ENCODE peak calls at places on chromosomes 12 and 14, in seven cellular contexts. J is mammary epithelial cell; Y is tibial artery; Q is thoracic aorta; G is ovary; D is CD8-positive, alpha-beta T cell; H is GM23338. O is an unnamed sample. For H3K27me3, the result is how much of the 10 kb centered on the place peaks cover.

GRCh38 chr12:33472299-33472698 is 32.7 kb upstream of the SYT10 start:
- DNase-seq in G (no peak), J (peak), D (no peak), Y (no peak), H (no peak), Q (no peak), O (no peak)

GRCh38 chr14:71812693-71813092 is 119.5 kb upstream of the RGS6 start:
- DNase-seq in J (no peak), G (no peak), H (no peak), D (no peak), Y (no peak), Q (no peak), O (no peak)

GRCh38 chr14:84874436-84874835 is 655.5 kb upstream of the FLRT2 start:
- DNase-seq in J (no peak), Y (no peak), G (no peak), D (no peak), H (no peak), Q (no peak), O (no peak)

GRCh38 chr12:389138-390096 is at the start of gene KDM5A:
- DNase-seq in Y (peak), J (peak), H (peak), G (peak), D (peak), Q (peak), O (peak)

GRCh38 chr12:130198026-130198662 is 35.9 kb downstream of the FZD10 start:
- DNase-seq in J (no peak), D (no peak), Q (no peak), Y (no peak), G (no peak), H (no peak), O (no peak)

GRCh38 chr14:30610719-30611388 is 11.3 kb upstream of the SCFD1 start:
- DNase-seq in G (peak), Y (no peak), H (peak), D (no peak), J (peak), Q (no peak), O (peak)

GRCh38 chr14:68195126-68195525 is 375.5 kb downstream of the RAD51B start:
- DNase-seq in Y (no peak), Q (no peak), G (no peak), H (peak), D (no peak), J (no peak), O (no peak)

GRCh38 chr12:89351489-89352241 is 636 bp downstream of the DUSP6 start:
- DNase-seq in G (peak), J (no peak), D (no peak), Y (peak), Q (no peak), H (no peak), O (no peak)

GRCh38 chr12:51954465-51955361 is 3.2 kb downstream of the ACVR1B start:
- DNase-seq in D (no peak), G (no peak), Y (no peak), J (peak), H (no peak), Q (no peak), O (no peak)

GRCh38 chr12:127193341-127193740 is 1073.6 kb upstream of the TMEM132C start:
- DNase-seq in D (no peak), Y (no peak), G (no peak), H (no peak), J (peak), Q (no peak), O (no peak)
- H3K27ac ChIP-seq in D (no peak), Y (no peak), G (no peak), H (no peak), J (no peak), Q (no peak), O (no peak)

GRCh38 chr12:74665690-74666089 is 128.1 kb downstream of the ATXN7L3B start:
- DNase-seq in D (no peak), Q (no peak), H (no peak), J (no peak), G (no peak), Y (no peak), O (no peak)
- H3K4me3 ChIP-seq in D (no peak), Q (no peak), H (no peak), J (no peak), G (no peak), Y (no peak), O (no peak)

GRCh38 chr14:60643443-60644402 is 5.6 kb downstream of the SIX1 start:
- DNase-seq in G (no peak), D (no peak), Q (no peak), H (peak), J (no peak), Y (no peak), O (no peak)

GRCh38 chr14:60646202-60646886 is 2.9 kb downstream of the SIX1 start:
- DNase-seq in Y (no peak), D (no peak), Q (no peak), G (no peak), J (no peak), H (peak), O (no peak)

GRCh38 chr14:60642790-60643397 is 6.4 kb downstream of the SIX1 start:
- DNase-seq in D (no peak), Q (no peak), J (no peak), H (peak), G (no peak), Y (no peak), O (no peak)

GRCh38 chr14:60647081-60647836 is 2.0 kb downstream of the SIX1 start:
- DNase-seq in G (no peak), Q (no peak), J (peak), Y (peak), H (peak), D (no peak), O (no peak)

DNA sequence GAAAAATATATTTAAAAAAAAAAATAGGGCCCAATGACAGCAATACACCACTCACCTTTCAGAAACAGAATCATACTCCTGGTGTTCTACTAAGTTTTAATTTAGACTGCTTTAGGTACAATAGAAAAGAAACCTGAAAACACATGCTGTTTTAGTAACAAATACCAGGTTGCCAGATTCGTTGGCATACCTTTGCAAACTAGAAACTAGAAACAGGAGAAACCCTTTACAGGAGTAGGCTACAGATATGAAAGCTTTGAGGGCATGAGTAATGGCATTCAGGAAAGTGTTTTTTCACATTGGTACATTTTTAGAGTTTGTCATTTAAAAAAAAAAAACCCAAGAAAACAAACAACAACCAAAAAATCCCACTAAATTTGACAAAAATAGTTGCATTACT is 4.1 kb downstream of the SIX1 start:
- DNase-seq in D (no peak), H (no peak), J (no peak), Q (no peak), G (no peak), Y (no peak), O (no peak)
- H3K27me3 ChIP-seq in D (half or more), H (half or more), J (under half), Q (half or more), G (under half), Y (under half), O (under half)

GRCh38 chr12:50187084-50187900 is 20.1 kb upstream of the CERS5 start:
- DNase-seq in G (no peak), D (no peak), H (no peak), Q (no peak), Y (no peak), J (peak), O (peak)

GRCh38 chr12:50185975-50186663 is 18.9 kb upstream of the CERS5 start:
- DNase-seq in J (peak), D (no peak), Q (no peak), G (no peak), H (no peak), Y (no peak), O (peak)

GRCh38 chr12:50184261-50184660 is 17.1 kb upstream of the CERS5 start:
- DNase-seq in D (no peak), Q (no peak), J (no peak), Y (no peak), G (no peak), H (no peak), O (no peak)

GRCh38 chr12:50186667-50187066 is 19.5 kb upstream of the CERS5 start:
- DNase-seq in D (no peak), H (no peak), G (no peak), Y (no peak), J (peak), Q (no peak), O (no peak)

GRCh38 chr12:50185496-50185895 is 18.3 kb upstream of the CERS5 start:
- DNase-seq in H (no peak), D (no peak), Q (no peak), J (no peak), G (no peak), Y (no peak), O (no peak)
- H3K27ac ChIP-seq in H (peak), D (no peak), Q (peak), J (peak), G (no peak), Y (peak), O (peak)

GRCh38 chr12:39442895-39443703 is at the start of gene KIF21A:
- DNase-seq in H (peak), D (peak), Y (peak), Q (peak), J (peak), G (peak), O (peak)

GRCh38 chr12:39440101-39440500 is 2.8 kb downstream of the KIF21A start:
- DNase-seq in G (no peak), J (no peak), Q (no peak), H (no peak), D (no peak), Y (no peak), O (no peak)

GRCh38 chr12:39441963-39442894 is 691 bp downstream of the KIF21A start:
- DNase-seq in G (peak), J (peak), Y (peak), Q (no peak), D (no peak), H (peak), O (peak)

GRCh38 chr12:39440781-39441180 is 2.1 kb downstream of the KIF21A start:
- DNase-seq in D (no peak), Y (no peak), G (no peak), H (no peak), Q (no peak), J (no peak), O (no peak)

DNA sequence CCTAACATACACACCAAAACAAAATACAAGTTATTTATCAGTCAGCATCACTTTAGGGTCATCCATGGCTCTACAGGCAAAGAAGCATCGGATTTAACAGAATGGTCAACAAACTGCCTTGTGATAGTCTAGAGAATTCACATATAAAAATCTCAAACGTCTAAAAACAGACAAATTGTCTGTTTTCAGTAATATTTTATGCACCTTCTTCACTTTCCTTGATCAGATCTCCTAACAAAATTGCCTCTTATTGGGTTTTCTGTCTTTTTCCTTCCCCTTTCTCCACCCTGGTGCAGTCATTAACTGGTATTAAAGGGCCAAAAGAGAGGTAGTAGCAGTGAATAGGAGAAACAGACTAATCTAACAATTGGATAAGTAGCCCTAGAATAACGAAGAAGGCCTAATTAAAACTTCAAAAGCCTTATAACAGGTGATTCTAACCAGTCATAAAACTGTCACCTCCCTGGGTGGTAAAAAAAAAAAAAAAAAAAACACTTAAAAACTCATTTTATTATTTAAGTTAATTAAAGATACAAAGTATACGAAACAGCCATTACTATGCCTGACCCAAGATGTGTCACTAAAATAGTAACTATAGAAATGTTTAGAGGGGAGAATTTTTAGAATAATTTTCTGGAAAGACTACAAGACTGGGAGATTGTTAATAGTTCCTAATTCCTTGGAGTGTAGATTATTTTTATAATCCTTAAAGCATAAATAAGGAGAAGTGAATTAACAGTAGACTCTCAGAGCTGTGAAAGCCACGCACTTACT is 1.5 kb downstream of the KIF21A start:
- DNase-seq in Y (no peak), H (no peak), J (no peak), Q (no peak), G (no peak), D (no peak), O (no peak)
- H3K4me3 ChIP-seq in Y (peak), H (peak), J (peak), Q (peak), G (no peak), D (peak), O (no peak)

GRCh38 chr12:108129017-108129812 is at the start of gene WSCD2:
- DNase-seq in H (peak), Q (no peak), D (no peak), J (peak), G (no peak), Y (peak), O (peak)
- H3K27me3 ChIP-seq in H (under half), Q (under half), D (under half), J (under half), G (under half), Y (under half), O (under half)

O was measured in SJSA1.